ENCODE peak calls at places on chromosomes 2 and 18, in six cellular contexts. F is A549, M is K562, Y is H1, U is endothelial cell of umbilical vein, S is HepG2. G is an unnamed sample.

GRCh38 chr2:203535078-203535783 is at the start of gene RAPH1:
- DNase-seq in F (peak), M (peak), Y (peak), U (peak), S (peak), G (peak)

GRCh38 chr2:216773072-216773471 is 77.7 kb upstream of the IGFBP5 start:
- DNase-seq in F (no peak), M (peak), Y (no peak), U (no peak), S (no peak), G (no peak)

GRCh38 chr18:36330435-36331049 is 33.0 kb downstream of the FHOD3 start:
- DNase-seq in F (no peak), M (no peak), Y (no peak), U (no peak), S (no peak), G (no peak)

GRCh38 chr2:202690321-202690900 is 55.6 kb downstream of the FAM117B start:
- DNase-seq in F (no peak), M (no peak), Y (no peak), U (peak), S (no peak), G (no peak)

GRCh38 chr2:9594361-9595063 is 36.3 kb downstream of the YWHAQ start:
- DNase-seq in F (peak), M (no peak), Y (no peak), U (peak), S (peak), G (no peak)

GRCh38 chr2:111986116-111986900 is 68.8 kb upstream of the TMEM87B start:
- DNase-seq in F (no peak), M (no peak), Y (no peak), U (no peak), S (peak), G (no peak)

GRCh38 chr2:10497797-10498251 is 49.7 kb upstream of the ODC1 start:
- DNase-seq in F (peak), M (peak), Y (no peak), U (peak), S (peak), G (no peak)

GRCh38 chr2:42085706-42086487 is 38.1 kb downstream of the PKDCC start:
- DNase-seq in F (no peak), M (no peak), Y (no peak), U (no peak), S (no peak), G (no peak)

GRCh38 chr2:118112771-118113334 is 24.6 kb downstream of the INSIG2 start:
- DNase-seq in F (peak), M (no peak), Y (no peak), U (peak), S (peak), G (no peak)

GRCh38 chr18:46772396-46772795 is 15.5 kb upstream of the ST8SIA5 start:
- DNase-seq in F (no peak), M (no peak), Y (no peak), U (no peak), S (no peak), G (no peak)

GRCh38 chr2:165601866-165602636 is 132.6 kb downstream of the CSRNP3 start:
- DNase-seq in F (no peak), M (no peak), Y (no peak), U (no peak), S (no peak), G (no peak)

GRCh38 chr2:36423172-36423571 is 67.6 kb downstream of the CRIM1 start:
- DNase-seq in F (no peak), M (no peak), Y (no peak), U (no peak), S (no peak), G (no peak)

GRCh38 chr2:226118471-226119429 is 680.9 kb downstream of the IRS1 start:
- DNase-seq in F (peak), M (no peak), Y (no peak), U (no peak), S (peak), G (no peak)

GRCh38 chr2:29747786-29748470 is 173.5 kb downstream of the ALK start:
- DNase-seq in F (peak), M (no peak), Y (no peak), U (no peak), S (peak), G (no peak)

GRCh38 chr2:160469164-160469563 is 24.4 kb downstream of the RBMS1 start:
- DNase-seq in F (no peak), M (no peak), Y (no peak), U (no peak), S (no peak), G (no peak)

GRCh38 chr18:76354348-76354747 is 140.7 kb downstream of the ZNF516 start:
- DNase-seq in F (no peak), M (no peak), Y (no peak), U (peak), S (no peak), G (no peak)

GRCh38 chr18:13003466-13003896 is 12.3 kb downstream of the CEP192 start:
- DNase-seq in F (peak), M (peak), Y (peak), U (peak), S (peak), G (peak)

GRCh38 chr2:53708988-53709387 is 58.6 kb upstream of the CHAC2 start:
- DNase-seq in F (no peak), M (no peak), Y (no peak), U (no peak), S (no peak), G (peak)

GRCh38 chr18:9824474-9824832 is 61.3 kb upstream of the TXNDC2 start:
- DNase-seq in F (no peak), M (no peak), Y (no peak), U (no peak), S (no peak), G (no peak)

GRCh38 chr2:55112229-55113016 is 62.2 kb upstream of the RTN4 start:
- DNase-seq in F (no peak), M (peak), Y (no peak), U (peak), S (peak), G (no peak)

GRCh38 chr18:32891797-32892196 is 119.0 kb upstream of the KLHL14 start:
- DNase-seq in F (no peak), M (no peak), Y (no peak), U (no peak), S (peak), G (no peak)

GRCh38 chr2:108288534-108289106 is at the start of gene SULT1C2:
- DNase-seq in F (no peak), M (no peak), Y (peak), U (no peak), S (peak), G (peak)

GRCh38 chr2:67974564-67975430 is 88.0 kb downstream of the C1D start:
- DNase-seq in F (no peak), M (no peak), Y (no peak), U (peak), S (no peak), G (no peak)

GRCh38 chr2:179619947-179620467 is 241.4 kb downstream of the ZNF385B start:
- DNase-seq in F (no peak), M (no peak), Y (no peak), U (no peak), S (no peak), G (no peak)

GRCh38 chr2:185374878-185375277 is 363.7 kb upstream of the FSIP2 start:
- DNase-seq in F (no peak), M (no peak), Y (no peak), U (no peak), S (no peak), G (no peak)

GRCh38 chr18:79516441-79516931 is 120.8 kb downstream of the NFATC1 start:
- DNase-seq in F (no peak), M (no peak), Y (no peak), U (no peak), S (no peak), G (no peak)

GRCh38 chr2:108199726-108200125 is 40.0 kb upstream of the SULT1C3 start:
- DNase-seq in F (no peak), M (no peak), Y (no peak), U (no peak), S (peak), G (no peak)

GRCh38 chr2:55459741-55460274 is 40.2 kb upstream of the CCDC88A start:
- DNase-seq in F (no peak), M (peak), Y (no peak), U (no peak), S (no peak), G (no peak)

GRCh38 chr2:8906208-8906607 is 68.8 kb upstream of the KIDINS220 start:
- DNase-seq in F (no peak), M (no peak), Y (no peak), U (peak), S (no peak), G (no peak)

GRCh38 chr2:23523651-23524260 is 138.8 kb downstream of the KLHL29 start:
- DNase-seq in F (no peak), M (no peak), Y (no peak), U (no peak), S (no peak), G (no peak)

GRCh38 chr2:121534007-121534406 is 3.3 kb downstream of the RNU4ATAC start:
- DNase-seq in F (no peak), M (no peak), Y (no peak), U (no peak), S (no peak), G (no peak)

GRCh38 chr2:121532894-121533293 is 2.2 kb downstream of the RNU4ATAC start:
- DNase-seq in F (no peak), M (no peak), Y (no peak), U (no peak), S (peak), G (no peak)

GRCh38 chr2:121530210-121530562 is 494 bp upstream of the RNU4ATAC start:
- DNase-seq in F (peak), M (no peak), Y (peak), U (peak), S (peak), G (peak)

GRCh38 chr2:121530563-121531334 is at the start of gene RNU4ATAC:
- DNase-seq in F (peak), M (peak), Y (peak), U (peak), S (peak), G (peak)

DNA sequence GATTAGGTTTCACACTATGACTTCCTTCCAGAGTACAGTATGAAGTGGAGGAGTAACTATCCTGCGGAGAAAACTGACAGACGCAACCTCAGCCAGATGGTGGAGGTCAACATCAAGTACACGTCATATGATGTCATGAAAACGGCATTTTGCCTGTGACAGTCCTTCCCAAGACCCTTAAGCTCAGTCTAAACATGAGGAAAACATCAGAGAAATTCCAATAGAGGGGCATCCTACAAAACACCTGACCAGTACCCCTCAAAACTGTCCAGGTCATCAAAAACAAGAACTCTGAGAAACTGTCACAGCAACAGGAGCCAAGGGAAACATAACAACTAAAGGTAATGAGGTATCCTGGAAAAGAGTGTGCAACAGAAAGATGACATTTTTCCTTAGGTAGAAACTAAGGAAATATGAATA is 1.7 kb downstream of the RNU4ATAC start:
- DNase-seq in F (peak), M (peak), Y (no peak), U (peak), S (peak), G (no peak)
- TF ChIP-seq JUN in F (no peak), M (no peak), Y (no peak), U (no peak), S (no peak), G (no peak)

DNA sequence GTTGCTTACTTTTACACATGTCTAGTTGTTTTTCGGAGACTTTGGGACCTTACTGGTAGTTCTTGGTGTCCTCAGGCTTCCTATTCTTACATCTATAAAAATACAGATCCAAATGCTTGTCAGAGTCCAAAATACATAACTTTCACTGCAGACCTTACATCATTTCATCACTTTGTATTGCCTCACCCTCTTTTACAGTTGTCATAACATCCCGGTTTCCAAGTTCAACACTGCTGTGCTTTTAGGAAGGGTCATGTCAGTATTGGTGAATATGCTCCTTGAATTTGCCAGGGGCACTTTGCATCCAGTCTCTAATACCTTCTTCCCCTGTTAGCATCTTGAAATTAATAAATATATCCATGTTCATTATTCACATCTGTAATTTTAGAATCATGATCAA is 518.2 kb upstream of the RAB12 start:
- DNase-seq in F (no peak), M (no peak), Y (no peak), U (no peak), S (no peak), G (no peak)
- TF ChIP-seq JUN in F (no peak), M (no peak), Y (no peak), U (no peak), S (no peak), G (no peak)

DNA sequence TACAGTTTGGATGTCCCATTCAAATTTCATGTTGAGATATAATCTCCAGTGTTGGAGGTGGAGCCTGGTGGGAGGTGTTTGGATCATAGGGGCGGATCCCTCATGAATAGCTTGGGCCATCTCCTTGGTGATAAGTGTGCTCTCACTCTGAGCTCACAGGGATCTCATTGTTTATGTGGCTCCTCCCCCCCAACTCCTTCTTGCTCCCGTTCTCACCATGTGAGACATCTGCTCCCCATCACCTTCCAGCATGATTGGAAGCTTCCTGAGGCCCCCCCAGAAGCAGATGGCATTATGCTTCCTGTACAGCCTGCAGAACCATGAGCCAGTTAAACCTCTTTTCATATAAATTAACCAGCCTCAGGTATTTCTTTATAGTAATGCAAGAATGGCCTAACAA is 3.0 kb upstream of the INPP1 start:
- DNase-seq in F (no peak), M (peak), Y (no peak), U (no peak), S (peak), G (peak)
- TF ChIP-seq JUN in F (no peak), M (no peak), Y (no peak), U (no peak), S (no peak), G (no peak)

GRCh38 chr2:14902953-14903352 is 270.4 kb downstream of the LRATD1 start:
- DNase-seq in F (no peak), M (no peak), Y (no peak), U (no peak), S (no peak), G (no peak)
- TF ChIP-seq JUN in F (no peak), M (no peak), Y (no peak), U (no peak), S (no peak), G (no peak)

GRCh38 chr2:217868911-217869334 is 133.9 kb downstream of the TNS1 start:
- DNase-seq in F (no peak), M (no peak), Y (no peak), U (peak), S (no peak), G (no peak)

GRCh38 chr2:217865373-217865772 is 137.4 kb downstream of the TNS1 start:
- DNase-seq in F (no peak), M (no peak), Y (no peak), U (no peak), S (no peak), G (no peak)

GRCh38 chr2:217864960-217865359 is 137.8 kb downstream of the TNS1 start:
- DNase-seq in F (no peak), M (no peak), Y (no peak), U (no peak), S (no peak), G (no peak)

GRCh38 chr2:217868265-217868892 is 134.4 kb downstream of the TNS1 start:
- DNase-seq in F (no peak), M (no peak), Y (no peak), U (no peak), S (no peak), G (no peak)

DNA sequence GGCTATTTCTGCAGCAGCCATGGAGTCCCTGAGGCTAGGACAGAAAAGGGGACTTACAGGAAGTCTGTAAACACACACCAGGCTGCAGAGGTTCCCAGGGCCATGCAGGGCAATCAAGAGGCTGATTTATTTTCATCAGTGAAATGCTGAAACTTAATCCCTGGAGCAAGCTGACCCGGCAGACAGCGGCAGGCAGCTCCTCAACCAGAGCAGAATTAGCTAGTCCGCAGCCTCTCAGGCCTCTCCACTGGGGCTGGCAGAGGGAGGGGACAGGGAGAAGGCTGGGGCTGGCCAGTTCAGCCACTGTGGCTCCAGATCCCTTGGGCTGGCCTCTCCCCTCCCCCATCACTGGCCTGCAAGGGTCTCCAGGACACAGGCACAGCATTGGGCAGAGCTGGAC is 136.3 kb downstream of the TNS1 start:
- DNase-seq in F (no peak), M (no peak), Y (no peak), U (no peak), S (no peak), G (no peak)
- TF ChIP-seq JUN in F (no peak), M (no peak), Y (no peak), U (no peak), S (no peak), G (no peak)

GRCh38 chr2:134466141-134466540 is 212.3 kb downstream of the MGAT5 start:
- DNase-seq in F (no peak), M (peak), Y (no peak), U (peak), S (peak), G (peak)
- TF ChIP-seq JUN in F (no peak), M (no peak), Y (no peak), U (no peak), S (no peak), G (no peak)

GRCh38 chr18:48826271-48826670 is 124.5 kb downstream of the SMAD7 start:
- DNase-seq in F (no peak), M (no peak), Y (no peak), U (no peak), S (no peak), G (no peak)

GRCh38 chr18:48824231-48824970 is 126.4 kb downstream of the SMAD7 start:
- DNase-seq in F (no peak), M (no peak), Y (no peak), U (no peak), S (no peak), G (peak)

GRCh38 chr18:48827321-48828200 is 123.2 kb downstream of the SMAD7 start:
- DNase-seq in F (no peak), M (no peak), Y (no peak), U (peak), S (no peak), G (peak)

GRCh38 chr18:48826806-48827205 is 124.0 kb downstream of the SMAD7 start:
- DNase-seq in F (no peak), M (no peak), Y (no peak), U (no peak), S (no peak), G (peak)

DNA sequence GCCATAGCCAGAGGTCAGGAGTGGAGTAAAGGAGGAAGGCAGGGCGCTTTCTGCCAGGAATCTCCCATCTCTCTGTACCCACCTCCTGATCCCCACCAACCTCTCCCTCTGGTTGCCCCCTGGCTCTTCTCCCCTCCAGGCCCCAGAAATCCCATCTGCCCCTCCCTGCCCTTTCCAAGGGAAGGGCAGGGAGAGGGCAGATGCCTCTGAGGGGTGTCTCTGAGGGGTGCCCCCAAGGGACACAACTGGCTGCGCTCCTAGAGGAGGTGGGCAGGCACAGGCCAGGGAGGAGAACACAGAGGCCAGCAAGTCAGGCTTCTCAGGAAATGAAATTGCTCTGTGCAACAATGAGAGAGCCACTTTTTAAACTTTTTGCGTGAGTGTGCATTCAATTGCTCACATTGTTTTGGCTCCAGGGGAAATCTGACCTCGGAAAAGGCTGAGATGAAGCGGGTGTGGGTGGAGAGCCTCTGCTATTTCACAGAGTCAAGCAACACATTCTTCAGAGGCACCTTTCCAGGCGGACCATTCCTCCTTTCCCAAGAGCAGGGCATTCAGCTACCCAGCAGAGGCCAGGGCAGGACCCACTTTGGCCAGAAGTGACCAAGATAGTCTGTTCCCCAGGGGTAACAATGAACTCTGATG is 125.5 kb downstream of the SMAD7 start:
- DNase-seq in F (no peak), M (no peak), Y (no peak), U (peak), S (no peak), G (peak)
- TF ChIP-seq JUN in F (no peak), M (no peak), Y (no peak), U (no peak), S (no peak), G (no peak)

GRCh38 chr2:72214429-72215143 is 66.9 kb upstream of the CYP26B1 start:
- DNase-seq in F (no peak), M (no peak), Y (no peak), U (peak), S (peak), G (no peak)

GRCh38 chr2:72222829-72223564 is 75.3 kb upstream of the CYP26B1 start:
- DNase-seq in F (no peak), M (no peak), Y (no peak), U (no peak), S (no peak), G (no peak)

GRCh38 chr2:72220170-72220569 is 72.5 kb upstream of the CYP26B1 start:
- DNase-seq in F (no peak), M (peak), Y (peak), U (no peak), S (peak), G (peak)
- TF ChIP-seq JUN in F (no peak), M (no peak), Y (no peak), U (no peak), S (no peak), G (no peak)

GRCh38 chr2:70280242-70280798 is 13.2 kb downstream of the SNRPG start:
- DNase-seq in F (no peak), M (no peak), Y (no peak), U (no peak), S (no peak), G (no peak)

GRCh38 chr2:70282439-70282838 is 11.1 kb downstream of the SNRPG start:
- DNase-seq in F (no peak), M (no peak), Y (no peak), U (no peak), S (no peak), G (no peak)

GRCh38 chr2:70283500-70284191 is 9.9 kb downstream of the SNRPG start:
- DNase-seq in F (no peak), M (no peak), Y (no peak), U (no peak), S (no peak), G (no peak)
- TF ChIP-seq JUN in F (no peak), M (no peak), Y (no peak), U (no peak), S (no peak), G (no peak)